ENCODE peak calls at places on chromosomes 7 and 10, in eight cellular contexts. J is AG09319, O is right lobe of liver, I is endothelial cell, L is mesothelial cell of epicardium, G is HCT116, Y is left ventricle myocardium inferior, P is kidney epithelial cell. S is an unnamed sample.

GRCh38 chr7:116691664-116692063 is 19.7 kb downstream of the MET start:
- DNase-seq in J (no peak), P (no peak), I (no peak), O (no peak), Y (no peak), G (no peak), L (no peak), S (no peak)

GRCh38 chr10:125441151-125441550 is 241.8 kb downstream of the TEX36 start:
- DNase-seq in O (no peak), L (no peak), Y (no peak), G (no peak), I (no peak), P (no peak), J (no peak), S (no peak)

GRCh38 chr7:134813668-134814067 is 34.2 kb downstream of the CALD1 start:
- DNase-seq in L (no peak), O (no peak), I (no peak), J (no peak), Y (no peak), G (no peak), P (no peak), S (no peak)

GRCh38 chr10:78552261-78552811 is 516.4 kb upstream of the ZMIZ1 start:
- DNase-seq in I (no peak), P (no peak), G (no peak), Y (peak; percentile 71), L (no peak), J (no peak), O (no peak), S (no peak)

GRCh38 chr7:78489851-78490250 is 691.3 kb downstream of the PHTF2 start:
- DNase-seq in P (no peak), O (no peak), I (no peak), J (no peak), G (no peak), L (no peak), Y (no peak), S (no peak)

GRCh38 chr7:69856991-69857390 is 258.7 kb downstream of the AUTS2 start:
- DNase-seq in J (no peak), G (no peak), P (no peak), O (no peak), I (no peak), Y (no peak), L (no peak), S (no peak)

GRCh38 chr7:129698516-129699418 is 87.2 kb downstream of the NRF1 start:
- DNase-seq in L (no peak), P (no peak), O (no peak), I (no peak), Y (no peak), J (no peak), G (peak; percentile 19), S (no peak)

GRCh38 chr7:13312327-13312726 is 624.9 kb downstream of the ARL4A start:
- DNase-seq in L (no peak), G (peak; percentile 6), I (no peak), Y (no peak), P (no peak), O (no peak), J (no peak), S (no peak)

GRCh38 chr7:48781783-48782182 is 142.6 kb upstream of the CDC14C start:
- DNase-seq in P (no peak), G (no peak), L (no peak), O (no peak), J (no peak), Y (no peak), I (no peak), S (no peak)

GRCh38 chr7:4479367-4480039 is 202.6 kb upstream of the FOXK1 start:
- DNase-seq in P (peak; percentile 16), L (no peak), I (no peak), G (peak; percentile 73), O (no peak), Y (no peak), J (no peak), S (peak; percentile 74)

GRCh38 chr7:24427048-24427447 is 143.1 kb downstream of the NPY start:
- DNase-seq in O (no peak), L (no peak), P (no peak), J (no peak), G (no peak), Y (no peak), I (no peak), S (no peak)

GRCh38 chr10:25561761-25562160 is 372.3 kb upstream of the MYO3A start:
- DNase-seq in G (no peak), O (no peak), P (no peak), L (no peak), I (no peak), Y (no peak), J (no peak), S (no peak)

GRCh38 chr7:127290801-127291361 is 38.1 kb upstream of the GRM8 start:
- DNase-seq in L (no peak), O (no peak), Y (no peak), I (no peak), G (no peak), P (no peak), J (no peak), S (no peak)

DNA sequence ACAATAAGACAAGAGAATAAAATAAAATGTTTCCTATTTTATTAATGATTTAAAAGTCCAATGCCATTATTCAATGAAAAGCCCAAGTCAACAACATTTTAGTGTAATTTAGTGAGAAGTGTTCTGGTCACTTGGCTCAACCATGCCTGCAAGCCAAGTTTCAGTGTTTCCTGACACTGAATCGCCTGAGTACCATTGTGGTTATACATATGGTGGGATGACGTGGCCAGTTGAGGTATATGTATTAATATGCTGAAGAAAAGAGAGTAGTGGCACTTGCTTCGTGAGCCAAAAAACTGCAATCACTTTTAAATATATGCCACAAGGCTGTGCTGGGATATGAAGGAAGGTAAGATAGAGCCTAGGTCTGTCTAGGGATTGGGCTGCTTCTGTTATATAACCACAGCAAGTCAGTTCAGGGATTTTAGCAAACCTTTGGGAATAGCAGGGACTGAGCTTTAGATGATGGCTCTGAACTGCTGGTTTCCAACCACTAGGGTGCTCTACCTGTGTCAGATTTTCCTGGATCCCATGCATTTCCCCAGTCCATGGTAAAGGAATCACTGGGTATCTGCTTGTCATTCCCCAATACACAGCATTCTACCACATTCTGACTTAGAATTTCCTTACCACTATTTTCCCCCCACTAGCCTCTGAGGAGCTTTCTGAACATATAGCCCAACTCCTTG is 214.0 kb upstream of the PRPS1L1 start:
- DNase-seq in J (no peak), Y (no peak), I (no peak), P (no peak), L (no peak), O (no peak), G (no peak), S (no peak)
- TF ChIP-seq CTCF in J (no peak), Y (no peak), I (no peak), P (no peak), L (no peak), O (no peak), G (peak; percentile 11), S (no peak)

DNA sequence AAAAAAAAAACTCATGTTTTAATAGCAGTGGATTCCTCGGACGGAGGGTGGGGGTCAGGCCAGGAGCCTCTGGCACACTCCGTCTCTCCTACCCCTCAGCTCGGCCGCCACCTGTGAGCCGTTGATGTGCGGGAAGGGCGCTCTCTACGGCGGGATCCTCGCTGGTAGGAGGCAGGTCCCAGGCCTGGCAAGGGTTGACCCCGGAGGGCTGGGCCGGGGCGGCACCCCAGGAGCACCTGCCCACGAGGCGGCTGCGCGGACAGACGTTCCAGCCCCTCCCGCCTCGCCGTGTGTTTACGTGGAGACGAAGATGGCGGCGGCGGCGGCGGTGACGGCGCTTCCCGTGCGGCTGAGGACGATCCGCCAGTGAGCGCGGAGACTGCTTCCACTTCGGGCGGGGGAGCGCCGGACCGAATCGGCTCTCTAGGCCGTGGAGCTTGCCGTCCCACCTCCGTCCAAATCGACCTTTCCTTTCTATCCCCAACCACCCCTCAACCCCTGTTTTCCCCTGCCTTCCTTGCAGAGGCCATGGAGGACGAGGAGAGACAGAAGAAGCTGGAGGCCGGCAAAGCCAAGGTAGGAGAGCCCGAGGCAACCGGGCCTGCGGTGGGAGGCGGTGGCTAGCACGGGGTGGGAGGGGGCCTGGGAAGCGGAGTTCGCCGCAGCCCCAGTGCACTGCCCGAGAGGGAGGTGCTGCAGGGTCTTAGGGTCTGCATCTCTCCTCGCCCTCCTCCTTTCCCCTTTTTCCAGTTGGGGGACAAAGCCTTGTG is at the start of gene AKAP9:
- DNase-seq in G (peak; percentile 73), O (peak; percentile 96), I (peak; percentile 82), L (peak; percentile 83), P (peak; percentile 44), J (peak; percentile 20), Y (peak; percentile 91), S (peak; percentile 83)
- TF ChIP-seq CTCF in G (no peak), O (no peak), I (no peak), L (no peak), P (no peak), J (no peak), Y (no peak), S (no peak)

GRCh38 chr7:106059556-106059955 is 52.6 kb downstream of the SYPL1 start:
- DNase-seq in O (no peak), Y (no peak), P (no peak), I (no peak), L (no peak), J (no peak), G (no peak), S (no peak)

GRCh38 chr7:106057962-106058901 is 53.9 kb downstream of the SYPL1 start:
- DNase-seq in O (no peak), L (no peak), J (no peak), P (no peak), G (no peak), I (no peak), Y (no peak), S (peak; percentile 69)

GRCh38 chr7:106058925-106059324 is 53.2 kb downstream of the SYPL1 start:
- DNase-seq in L (no peak), J (no peak), P (no peak), Y (no peak), I (no peak), O (no peak), G (no peak), S (no peak)

GRCh38 chr7:106056513-106057203 is 55.5 kb downstream of the SYPL1 start:
- DNase-seq in P (no peak), L (peak; percentile 67), G (peak; percentile 57), J (peak; percentile 47), Y (peak; percentile 57), I (peak; percentile 74), O (peak; percentile 68), S (peak; percentile 73)

GRCh38 chr7:106057204-106057961 is 54.7 kb downstream of the SYPL1 start:
- DNase-seq in G (no peak), J (no peak), O (no peak), I (no peak), Y (no peak), P (no peak), L (no peak), S (no peak)
- TF ChIP-seq CTCF in G (no peak), J (no peak), O (no peak), I (no peak), Y (peak; percentile 14), P (no peak), L (no peak), S (no peak)

DNA sequence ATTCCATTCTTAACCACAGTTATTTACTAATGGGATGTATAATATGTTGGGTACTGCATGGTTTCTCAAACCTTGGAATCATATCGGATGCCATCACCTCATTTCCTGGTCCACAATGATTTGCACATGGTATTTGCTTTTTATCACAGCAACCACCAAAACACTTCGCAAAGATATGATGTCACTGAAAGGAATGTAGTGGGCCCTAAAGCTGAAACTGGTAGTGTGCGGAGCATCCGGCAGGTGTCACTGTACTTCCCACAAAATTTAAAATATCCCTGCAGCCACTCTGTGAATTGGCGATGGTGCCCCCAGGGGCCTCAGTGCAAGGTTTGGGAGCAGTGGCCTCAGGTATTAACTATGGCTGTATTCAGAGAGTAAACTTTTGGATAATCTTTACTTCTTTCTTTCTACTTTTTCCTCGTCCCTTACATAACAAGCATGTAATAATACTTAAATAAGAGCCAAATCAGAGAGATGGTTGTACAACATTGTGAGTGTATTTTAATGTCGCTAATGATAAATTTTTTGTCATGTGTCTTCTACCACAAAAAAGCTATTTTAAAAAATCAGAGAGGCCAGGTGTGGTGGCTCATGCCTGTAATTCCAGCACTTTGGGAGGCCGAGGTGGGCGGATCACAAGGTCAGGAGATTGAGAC is 66.2 kb downstream of the FAM241B start:
- DNase-seq in J (peak; percentile 69), I (peak; percentile 46), G (peak; percentile 69), P (peak; percentile 52), Y (peak; percentile 26), L (peak; percentile 61), O (no peak), S (peak; percentile 78)
- TF ChIP-seq CTCF in J (peak; percentile 63), I (peak; percentile 60), G (peak; percentile 86), P (peak; percentile 53), Y (peak; percentile 67), L (peak; percentile 56), O (peak; percentile 35), S (peak; percentile 80)